ENCODE peak calls at places on chromosomes 11 and 22, in five cellular contexts. T is sciatic nerve; X is IMR-90; S is activated CD4-positive, alpha-beta T cell treated with anti-CD3 and anti-CD28 coated beads for 24 hours; R is anterior cingulate cortex. N is an unnamed sample.

GRCh38 chr11:114078423-114078822 is 18.9 kb downstream of the ZBTB16 start:
- DNase-seq in T (no peak), X (no peak), S (no peak), R (no peak), N (no peak)

GRCh38 chr22:42883970-42884369 is 26.9 kb upstream of the ARFGAP3 start:
- DNase-seq in T (no peak), X (no peak), S (no peak), R (no peak), N (no peak)

GRCh38 chr11:2265854-2266585 is 4.4 kb downstream of the ASCL2 start:
- DNase-seq in T (peak; percentile 41), X (no peak), S (no peak), R (no peak), N (no peak)

GRCh38 chr11:32087602-32088001 is 3.3 kb upstream of the RCN1 start:
- DNase-seq in T (no peak), X (peak; percentile 52), S (no peak), R (no peak), N (no peak)

GRCh38 chr11:17780668-17781067 is 46.1 kb downstream of the KCNC1 start:
- DNase-seq in T (no peak), X (no peak), S (no peak), R (no peak), N (no peak)

GRCh38 chr11:1514349-1515061 is 27.9 kb upstream of the MOB2 start:
- DNase-seq in T (no peak), X (no peak), S (no peak), R (peak; percentile 38), N (no peak)

GRCh38 chr11:61712911-61713310 is 32.7 kb downstream of the DAGLA start:
- DNase-seq in T (no peak), X (no peak), S (no peak), R (no peak), N (no peak)

GRCh38 chr11:45021001-45021400 is 70.3 kb upstream of the TP53I11 start:
- DNase-seq in T (no peak), X (no peak), S (no peak), R (no peak), N (no peak)

GRCh38 chr22:29190915-29191314 is 14.8 kb upstream of the EMID1 start:
- DNase-seq in T (no peak), X (no peak), S (no peak), R (no peak), N (no peak)